ENCODE peak calls at places on chromosomes 13 and 19, in seven cellular contexts. K is PC-9, E is GM23338, F is PC-3, G is HCT116, Z is hepatocyte, M is SK-N-SH. P is an unnamed sample. For H3K9me2, the result is how much of the 10 kb centered on the place peaks cover.

GRCh38 chr19:8151499-8152035 is 2.2 kb upstream of the FBN3 start:
- DNase-seq in M (peak), Z (no peak), G (no peak), F (no peak), E (no peak), K (no peak), P (no peak)

GRCh38 chr19:33674575-33675367 is 53.0 kb downstream of the CHST8 start:
- DNase-seq in M (peak), F (no peak), E (no peak), K (no peak), Z (peak), G (no peak), P (no peak)

GRCh38 chr13:69980799-69981198 is 126.8 kb upstream of the ATXN8OS start:
- DNase-seq in K (no peak), G (no peak), Z (no peak), M (no peak), E (no peak), F (no peak), P (no peak)

GRCh38 chr19:7494416-7495098 is 5.7 kb upstream of the PEX11G start:
- DNase-seq in E (no peak), F (no peak), M (peak), Z (no peak), G (no peak), K (no peak), P (no peak)

GRCh38 chr13:51000576-51001260 is 91.1 kb downstream of the RNASEH2B start:
- DNase-seq in Z (no peak), G (no peak), E (no peak), K (no peak), F (peak), M (no peak), P (no peak)

GRCh38 chr13:59247166-59247565 is 916.6 kb downstream of the DIAPH3 start:
- DNase-seq in E (no peak), M (no peak), G (no peak), F (no peak), K (no peak), Z (no peak), P (no peak)

GRCh38 chr19:29383696-29384095 is 142.1 kb upstream of the VSTM2B start:
- DNase-seq in M (no peak), G (no peak), K (no peak), E (no peak), Z (no peak), F (no peak), P (no peak)

GRCh38 chr13:60617863-60618733 is 221.1 kb downstream of the TDRD3 start:
- DNase-seq in M (no peak), E (peak), Z (peak), K (no peak), G (no peak), F (peak), P (no peak)

GRCh38 chr13:74586839-74587238 is 452.6 kb upstream of the KLF12 start:
- DNase-seq in G (no peak), F (peak), M (no peak), K (no peak), E (no peak), Z (no peak), P (no peak)

GRCh38 chr13:30725331-30726085 is 9.8 kb upstream of the ALOX5AP start:
- DNase-seq in F (no peak), E (no peak), K (peak), G (no peak), M (no peak), Z (no peak), P (no peak)

GRCh38 chr13:20390526-20391175 is 135.0 kb downstream of the CRYL1 start:
- DNase-seq in F (no peak), K (no peak), Z (no peak), G (no peak), E (no peak), M (no peak), P (no peak)

GRCh38 chr13:95556981-95557380 is 4.5 kb downstream of the CLDN10 start:
- DNase-seq in M (no peak), E (no peak), F (no peak), K (no peak), G (no peak), Z (no peak), P (no peak)

DNA sequence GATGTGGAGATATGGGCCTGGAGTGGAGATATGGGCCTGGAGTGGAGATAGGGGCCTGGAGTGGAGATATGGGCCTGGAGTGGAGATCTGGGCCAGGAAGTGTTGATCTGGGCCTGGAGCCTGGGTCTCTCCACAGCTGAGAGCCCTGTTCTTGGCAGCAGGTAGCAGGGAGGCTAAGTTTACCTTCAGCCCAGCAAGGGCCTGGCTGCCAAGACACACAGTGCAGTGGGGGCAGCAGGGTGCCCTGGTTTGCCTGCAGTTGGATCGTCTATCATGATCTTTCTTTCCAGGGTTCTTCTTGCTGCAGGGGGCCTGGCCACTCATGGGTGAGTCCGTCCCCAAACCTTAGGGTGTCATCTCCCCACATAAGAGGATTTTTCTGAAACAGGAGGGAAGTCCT is 687 bp downstream of the KIR3DL2 start:
- DNase-seq in G (no peak), K (no peak), E (no peak), M (no peak), F (no peak), Z (no peak), P (no peak)
- H3K4me2 ChIP-seq in G (no peak), K (no peak), E (no peak), M (no peak), F (no peak), Z (no peak), P (no peak)

GRCh38 chr13:110953833-110954532 is 39.1 kb upstream of the ANKRD10 start:
- DNase-seq in G (no peak), Z (no peak), F (no peak), M (no peak), E (no peak), K (no peak), P (no peak)

GRCh38 chr13:110960219-110960618 is 45.4 kb upstream of the ANKRD10 start:
- DNase-seq in G (no peak), M (no peak), Z (no peak), F (no peak), E (no peak), K (no peak), P (no peak)

GRCh38 chr13:110957931-110958330 is 43.1 kb upstream of the ANKRD10 start:
- DNase-seq in F (no peak), M (no peak), K (no peak), Z (no peak), G (no peak), E (no peak), P (no peak)

GRCh38 chr13:110953416-110953815 is 38.5 kb upstream of the ANKRD10 start:
- DNase-seq in F (no peak), Z (no peak), M (no peak), E (no peak), K (no peak), G (no peak), P (no peak)

GRCh38 chr13:110957181-110957884 is 42.5 kb upstream of the ANKRD10 start:
- DNase-seq in E (peak), F (peak), K (peak), Z (no peak), M (no peak), G (peak), P (no peak)
- TF ChIP-seq CTCF in E (peak), F (peak), K (peak), Z (peak), M (peak), G (no peak), P (peak)

DNA sequence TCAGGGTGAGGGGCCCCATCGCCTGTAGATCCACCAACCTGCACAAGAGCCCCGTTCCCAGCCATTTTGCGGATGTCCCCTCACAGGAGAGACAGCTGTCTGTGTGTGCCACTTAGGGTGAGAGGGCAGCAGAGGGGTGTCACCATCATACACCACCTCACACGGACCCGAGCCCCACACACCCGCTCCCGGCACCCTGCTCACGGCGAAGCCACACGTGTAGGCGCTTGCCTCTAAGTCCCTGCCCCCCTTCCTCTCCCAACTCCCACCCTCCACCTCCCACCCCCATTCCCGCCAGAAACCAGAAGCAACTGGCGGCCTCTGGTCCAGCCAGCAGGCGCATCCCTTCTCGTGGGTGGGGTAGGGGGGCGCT is 4.0 kb upstream of the DPF1 start:
- DNase-seq in K (no peak), G (no peak), F (no peak), E (peak), M (no peak), Z (no peak), P (no peak)
- H3K9me2 ChIP-seq in K (under half), G (under half), F (under half), E (under half), M (under half), Z (under half), P (under half)

GRCh38 chr13:106132216-106132615 is 403.2 kb downstream of the EFNB2 start:
- DNase-seq in E (no peak), F (no peak), Z (no peak), G (no peak), M (no peak), K (no peak), P (no peak)
- H3K4me2 ChIP-seq in E (no peak), F (no peak), Z (peak), G (no peak), M (no peak), K (no peak), P (no peak)

GRCh38 chr19:2485428-2485827 is 9.5 kb downstream of the GADD45B start:
- DNase-seq in E (no peak), K (no peak), G (no peak), M (no peak), F (no peak), Z (no peak), P (no peak)

GRCh38 chr19:2488405-2488941 is 12.5 kb downstream of the GADD45B start:
- DNase-seq in F (no peak), Z (no peak), M (no peak), G (no peak), K (no peak), E (no peak), P (no peak)

GRCh38 chr19:2488942-2489731 is 13.2 kb downstream of the GADD45B start:
- DNase-seq in M (peak), K (no peak), F (peak), G (no peak), Z (peak), E (peak), P (peak)

GRCh38 chr19:2487090-2487489 is 11.2 kb downstream of the GADD45B start:
- DNase-seq in F (no peak), K (no peak), G (no peak), E (no peak), Z (no peak), M (no peak), P (no peak)

DNA sequence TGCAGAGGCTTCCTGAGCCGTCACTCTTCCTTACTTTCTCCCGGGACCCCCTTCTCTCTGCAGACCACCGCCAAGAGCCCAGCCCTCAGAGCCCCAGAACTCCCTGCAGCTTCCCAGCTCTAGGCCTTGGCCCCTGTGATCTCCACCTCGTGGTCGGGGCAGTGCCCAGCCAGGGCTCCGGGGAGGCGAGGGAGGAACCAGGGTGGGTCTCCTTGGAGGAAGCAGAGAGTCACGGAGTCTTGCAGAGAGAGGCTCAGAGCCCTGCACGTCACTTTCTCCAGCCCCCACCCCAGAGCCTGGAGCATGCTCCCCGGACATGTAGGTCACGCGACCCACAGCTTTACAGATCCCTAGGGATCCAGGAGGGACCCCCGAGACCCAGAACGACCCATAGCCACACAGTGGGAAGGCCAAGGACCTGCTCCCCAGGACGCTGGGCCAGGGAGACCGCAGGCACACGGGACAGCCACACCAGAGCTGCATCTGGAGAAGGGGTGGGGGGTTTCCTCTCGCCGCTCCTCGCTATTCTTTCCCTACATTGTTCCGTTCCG is 11.9 kb downstream of the GADD45B start:
- DNase-seq in E (no peak), F (no peak), G (no peak), K (no peak), Z (no peak), M (no peak), P (no peak)
- TF ChIP-seq CTCF in E (no peak), F (no peak), G (no peak), K (no peak), Z (no peak), M (no peak), P (no peak)

GRCh38 chr13:33775339-33776108 is 42.4 kb upstream of the RFC3 start:
- DNase-seq in F (no peak), G (no peak), E (peak), Z (no peak), M (no peak), K (no peak), P (no peak)
- H3K9me2 ChIP-seq in F (under half), G (under half), E (under half), Z (under half), M (under half), K (under half), P (under half)

GRCh38 chr13:99307648-99308339 is 595 bp upstream of the GPR183 start:
- DNase-seq in E (no peak), G (no peak), K (no peak), M (no peak), Z (peak), F (peak), P (no peak)
- H3K4me2 ChIP-seq in E (no peak), G (peak), K (no peak), M (peak), Z (peak), F (peak), P (peak)

P was measured in OCI-LY7.